ENCODE peak calls at places on chromosomes 6 and 20, in four cellular contexts. One of them, this sample, is unnamed.

GRCh38 chr6:169805242-169805838 is 53.9 kb downstream of the ERMARD start:
- DNase-seq in endothelial cell of umbilical vein: no peak
- DNase-seq in suprapubic skin: peak; percentile 16
- DNase-seq in endodermal cell: no peak
- DNase-seq in this sample: no peak

GRCh38 chr6:32202186-32202585 is 9.7 kb upstream of the GPSM3 start:
- DNase-seq in endothelial cell of umbilical vein: no peak
- DNase-seq in suprapubic skin: no peak
- DNase-seq in endodermal cell: no peak
- DNase-seq in this sample: no peak

GRCh38 chr6:52233975-52234823 is 10.1 kb downstream of the IL17F start:
- DNase-seq in endothelial cell of umbilical vein: peak; percentile 45
- DNase-seq in suprapubic skin: no peak
- DNase-seq in endodermal cell: peak; percentile 84
- DNase-seq in this sample: peak; percentile 69

GRCh38 chr20:50932016-50932338 is 740 bp upstream of the ADNP start:
- DNase-seq in endothelial cell of umbilical vein: peak; percentile 22
- DNase-seq in suprapubic skin: no peak
- DNase-seq in endodermal cell: no peak
- DNase-seq in this sample: no peak

GRCh38 chr20:8671366-8671943 is 397.4 kb upstream of the PLCB4 start:
- DNase-seq in endothelial cell of umbilical vein: no peak
- DNase-seq in suprapubic skin: no peak
- DNase-seq in endodermal cell: no peak
- DNase-seq in this sample: no peak

GRCh38 chr6:53857318-53858094 is 62.7 kb downstream of the LRRC1 start:
- DNase-seq in endothelial cell of umbilical vein: peak; percentile 93
- DNase-seq in suprapubic skin: no peak
- DNase-seq in endodermal cell: no peak
- DNase-seq in this sample: peak; percentile 75

GRCh38 chr6:134035823-134036296 is 16.6 kb downstream of the SLC2A12 start:
- DNase-seq in endothelial cell of umbilical vein: peak; percentile 19
- DNase-seq in suprapubic skin: no peak
- DNase-seq in endodermal cell: no peak
- DNase-seq in this sample: peak; percentile 85

GRCh38 chr20:31569163-31570020 is 35.7 kb upstream of the ID1 start:
- DNase-seq in endothelial cell of umbilical vein: peak; percentile 63
- DNase-seq in suprapubic skin: no peak
- DNase-seq in endodermal cell: peak; percentile 90
- DNase-seq in this sample: no peak

GRCh38 chr6:84156306-84156705 is 71.1 kb downstream of the CEP162 start:
- DNase-seq in endothelial cell of umbilical vein: no peak
- DNase-seq in suprapubic skin: no peak
- DNase-seq in endodermal cell: no peak
- DNase-seq in this sample: no peak

GRCh38 chr20:8860011-8860495 is 208.8 kb upstream of the PLCB4 start:
- DNase-seq in endothelial cell of umbilical vein: peak; percentile 37
- DNase-seq in suprapubic skin: no peak
- DNase-seq in endodermal cell: no peak
- DNase-seq in this sample: peak; percentile 87

GRCh38 chr6:73036689-73037088 is 188.6 kb downstream of the KHDC1L start:
- DNase-seq in endothelial cell of umbilical vein: no peak
- DNase-seq in suprapubic skin: no peak
- DNase-seq in endodermal cell: no peak
- DNase-seq in this sample: no peak

GRCh38 chr6:19301980-19302379 is 535.2 kb upstream of the ID4 start:
- DNase-seq in endothelial cell of umbilical vein: no peak
- DNase-seq in suprapubic skin: no peak
- DNase-seq in endodermal cell: no peak
- DNase-seq in this sample: peak; percentile 92

GRCh38 chr6:71724456-71725180 is 161.7 kb upstream of the RIMS1 start:
- DNase-seq in endothelial cell of umbilical vein: no peak
- DNase-seq in suprapubic skin: no peak
- DNase-seq in endodermal cell: no peak
- DNase-seq in this sample: no peak

GRCh38 chr6:21769405-21769851 is 175.9 kb downstream of the SOX4 start:
- DNase-seq in endothelial cell of umbilical vein: peak; percentile 94
- DNase-seq in suprapubic skin: no peak
- DNase-seq in endodermal cell: peak; percentile 77
- DNase-seq in this sample: peak; percentile 57

GRCh38 chr20:4488407-4489339 is 233.0 kb upstream of the PRND start:
- DNase-seq in endothelial cell of umbilical vein: no peak
- DNase-seq in suprapubic skin: no peak
- DNase-seq in endodermal cell: no peak
- DNase-seq in this sample: peak; percentile 79

GRCh38 chr20:10864076-10864672 is 190.4 kb upstream of the JAG1 start:
- DNase-seq in endothelial cell of umbilical vein: no peak
- DNase-seq in suprapubic skin: no peak
- DNase-seq in endodermal cell: peak; percentile 63
- DNase-seq in this sample: peak; percentile 80

GRCh38 chr6:170003027-170003426 is 251.6 kb downstream of the ERMARD start:
- DNase-seq in endothelial cell of umbilical vein: no peak
- DNase-seq in suprapubic skin: peak; percentile 41
- DNase-seq in endodermal cell: no peak
- DNase-seq in this sample: no peak

GRCh38 chr20:1832634-1833033 is 62.6 kb upstream of the SIRPA start:
- DNase-seq in endothelial cell of umbilical vein: no peak
- DNase-seq in suprapubic skin: no peak
- DNase-seq in endodermal cell: peak; percentile 88
- DNase-seq in this sample: no peak

GRCh38 chr6:90080876-90081464 is 186.7 kb downstream of the GJA10 start:
- DNase-seq in endothelial cell of umbilical vein: no peak
- DNase-seq in suprapubic skin: no peak
- DNase-seq in endodermal cell: no peak
- DNase-seq in this sample: no peak

GRCh38 chr20:35171753-35172433 is at the start of gene PROCR:
- DNase-seq in endothelial cell of umbilical vein: peak; percentile 98
- DNase-seq in suprapubic skin: peak; percentile 92
- DNase-seq in endodermal cell: peak; percentile 91
- DNase-seq in this sample: peak; percentile 98

GRCh38 chr20:60038400-60038799 is 80.2 kb downstream of the CDH26 start:
- DNase-seq in endothelial cell of umbilical vein: no peak
- DNase-seq in suprapubic skin: no peak
- DNase-seq in endodermal cell: peak; percentile 52
- DNase-seq in this sample: no peak

GRCh38 chr20:24503352-24503931 is 34.0 kb downstream of the SYNDIG1 start:
- DNase-seq in endothelial cell of umbilical vein: no peak
- DNase-seq in suprapubic skin: no peak
- DNase-seq in endodermal cell: no peak
- DNase-seq in this sample: no peak

GRCh38 chr6:111803384-111803783 is 69.9 kb downstream of the FYN start:
- DNase-seq in endothelial cell of umbilical vein: no peak
- DNase-seq in suprapubic skin: no peak
- DNase-seq in endodermal cell: no peak
- DNase-seq in this sample: no peak

GRCh38 chr20:36371391-36371790 is 65.3 kb downstream of the DLGAP4 start:
- DNase-seq in endothelial cell of umbilical vein: no peak
- DNase-seq in suprapubic skin: no peak
- DNase-seq in endodermal cell: no peak
- DNase-seq in this sample: no peak

GRCh38 chr6:52221302-52221701 is 23.0 kb downstream of the IL17F start:
- DNase-seq in endothelial cell of umbilical vein: no peak
- DNase-seq in suprapubic skin: no peak
- DNase-seq in endodermal cell: no peak
- DNase-seq in this sample: no peak

GRCh38 chr20:48357714-48358113 is 470.1 kb downstream of the PREX1 start:
- DNase-seq in endothelial cell of umbilical vein: no peak
- DNase-seq in suprapubic skin: no peak
- DNase-seq in endodermal cell: no peak
- DNase-seq in this sample: no peak

GRCh38 chr6:39301606-39302005 is 12.6 kb downstream of the KCNK17 start:
- DNase-seq in endothelial cell of umbilical vein: no peak
- DNase-seq in suprapubic skin: no peak
- DNase-seq in endodermal cell: peak; percentile 87
- DNase-seq in this sample: no peak

GRCh38 chr20:34546751-34547181 is 11.8 kb upstream of the MAP1LC3A start:
- DNase-seq in endothelial cell of umbilical vein: no peak
- DNase-seq in suprapubic skin: no peak
- DNase-seq in endodermal cell: no peak
- DNase-seq in this sample: no peak

GRCh38 chr20:23631226-23631822 is 6.4 kb downstream of the CST3 start:
- DNase-seq in endothelial cell of umbilical vein: no peak
- DNase-seq in suprapubic skin: no peak
- DNase-seq in endodermal cell: no peak
- DNase-seq in this sample: no peak

GRCh38 chr20:57484772-57485171 is 40.2 kb downstream of the CTCFL start:
- DNase-seq in endothelial cell of umbilical vein: no peak
- DNase-seq in suprapubic skin: peak; percentile 31
- DNase-seq in endodermal cell: peak; percentile 22
- DNase-seq in this sample: no peak

GRCh38 chr6:29967379-29968010 is 25.2 kb downstream of the HLA-A start:
- DNase-seq in endothelial cell of umbilical vein: peak; percentile 89
- DNase-seq in suprapubic skin: no peak
- DNase-seq in endodermal cell: no peak
- DNase-seq in this sample: peak; percentile 81

GRCh38 chr6:169411296-169411695 is 157.7 kb upstream of the THBS2 start:
- DNase-seq in endothelial cell of umbilical vein: no peak
- DNase-seq in suprapubic skin: no peak
- DNase-seq in endodermal cell: no peak
- DNase-seq in this sample: no peak

GRCh38 chr6:85747654-85748053 is 105.0 kb upstream of the SYNCRIP start:
- DNase-seq in endothelial cell of umbilical vein: peak; percentile 15
- DNase-seq in suprapubic skin: no peak
- DNase-seq in endodermal cell: no peak
- DNase-seq in this sample: peak; percentile 81

GRCh38 chr6:16496210-16496609 is 257.8 kb downstream of the GMPR start:
- DNase-seq in endothelial cell of umbilical vein: no peak
- DNase-seq in suprapubic skin: no peak
- DNase-seq in endodermal cell: no peak
- DNase-seq in this sample: peak; percentile 38
- TF ChIP-seq CTCF in endothelial cell of umbilical vein: no peak
- TF ChIP-seq CTCF in suprapubic skin: no peak
- TF ChIP-seq CTCF in endodermal cell: peak; percentile 34
- TF ChIP-seq CTCF in this sample: no peak

GRCh38 chr6:139917943-139918342 is 543.5 kb upstream of the CITED2 start:
- DNase-seq in endothelial cell of umbilical vein: no peak
- DNase-seq in suprapubic skin: no peak
- DNase-seq in endodermal cell: no peak
- DNase-seq in this sample: no peak
- H3K4me3 ChIP-seq in endothelial cell of umbilical vein: no peak overlapping the region
- H3K4me3 ChIP-seq in suprapubic skin: no peak overlapping the region
- H3K4me3 ChIP-seq in endodermal cell: no peak overlapping the region
- H3K4me3 ChIP-seq in this sample: no peak overlapping the region

GRCh38 chr20:44651507-44652373 is at the start of gene ADA:
- DNase-seq in endothelial cell of umbilical vein: peak; percentile 71
- DNase-seq in suprapubic skin: no peak
- DNase-seq in endodermal cell: peak; percentile 87
- DNase-seq in this sample: peak; percentile 54

GRCh38 chr20:44650777-44651493 is 564 bp downstream of the ADA start:
- DNase-seq in endothelial cell of umbilical vein: peak; percentile 18
- DNase-seq in suprapubic skin: no peak
- DNase-seq in endodermal cell: no peak
- DNase-seq in this sample: no peak

GRCh38 chr20:44648579-44648978 is 2.9 kb downstream of the ADA start:
- DNase-seq in endothelial cell of umbilical vein: no peak
- DNase-seq in suprapubic skin: no peak
- DNase-seq in endodermal cell: peak; percentile 76
- DNase-seq in this sample: no peak

GRCh38 chr20:44648068-44648467 is 3.4 kb downstream of the ADA start:
- DNase-seq in endothelial cell of umbilical vein: no peak
- DNase-seq in suprapubic skin: no peak
- DNase-seq in endodermal cell: no peak
- DNase-seq in this sample: no peak

DNA sequence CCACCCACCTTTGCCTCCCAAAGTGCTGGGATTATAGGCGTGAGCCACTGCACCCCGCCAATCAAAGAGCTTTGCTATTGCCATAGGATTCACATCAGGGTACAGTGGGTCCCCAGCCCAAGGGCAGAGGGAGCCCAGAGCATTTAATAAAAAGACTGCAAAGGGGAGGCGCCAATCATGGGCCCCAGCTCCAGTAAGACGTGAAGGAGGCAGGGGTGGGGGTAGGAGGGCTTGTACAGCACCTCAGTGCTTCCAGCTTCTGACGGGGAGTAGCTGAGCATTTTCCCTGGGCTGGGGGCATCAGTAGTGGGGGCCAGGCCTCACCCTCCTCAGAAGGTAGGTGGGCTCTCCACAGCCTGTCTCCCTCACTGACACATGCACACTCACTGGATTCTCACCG is 1.5 kb downstream of the ADA start:
- DNase-seq in endothelial cell of umbilical vein: no peak
- DNase-seq in suprapubic skin: no peak
- DNase-seq in endodermal cell: peak; percentile 45
- DNase-seq in this sample: no peak
- H3K27me3 ChIP-seq in endothelial cell of umbilical vein: peaks cover 10% of the 10 kb centered on the region
- H3K27me3 ChIP-seq in suprapubic skin: no peaks in the 10 kb centered on the region
- H3K27me3 ChIP-seq in endodermal cell: no peaks in the 10 kb centered on the region
- H3K27me3 ChIP-seq in this sample: no peaks in the 10 kb centered on the region

DNA sequence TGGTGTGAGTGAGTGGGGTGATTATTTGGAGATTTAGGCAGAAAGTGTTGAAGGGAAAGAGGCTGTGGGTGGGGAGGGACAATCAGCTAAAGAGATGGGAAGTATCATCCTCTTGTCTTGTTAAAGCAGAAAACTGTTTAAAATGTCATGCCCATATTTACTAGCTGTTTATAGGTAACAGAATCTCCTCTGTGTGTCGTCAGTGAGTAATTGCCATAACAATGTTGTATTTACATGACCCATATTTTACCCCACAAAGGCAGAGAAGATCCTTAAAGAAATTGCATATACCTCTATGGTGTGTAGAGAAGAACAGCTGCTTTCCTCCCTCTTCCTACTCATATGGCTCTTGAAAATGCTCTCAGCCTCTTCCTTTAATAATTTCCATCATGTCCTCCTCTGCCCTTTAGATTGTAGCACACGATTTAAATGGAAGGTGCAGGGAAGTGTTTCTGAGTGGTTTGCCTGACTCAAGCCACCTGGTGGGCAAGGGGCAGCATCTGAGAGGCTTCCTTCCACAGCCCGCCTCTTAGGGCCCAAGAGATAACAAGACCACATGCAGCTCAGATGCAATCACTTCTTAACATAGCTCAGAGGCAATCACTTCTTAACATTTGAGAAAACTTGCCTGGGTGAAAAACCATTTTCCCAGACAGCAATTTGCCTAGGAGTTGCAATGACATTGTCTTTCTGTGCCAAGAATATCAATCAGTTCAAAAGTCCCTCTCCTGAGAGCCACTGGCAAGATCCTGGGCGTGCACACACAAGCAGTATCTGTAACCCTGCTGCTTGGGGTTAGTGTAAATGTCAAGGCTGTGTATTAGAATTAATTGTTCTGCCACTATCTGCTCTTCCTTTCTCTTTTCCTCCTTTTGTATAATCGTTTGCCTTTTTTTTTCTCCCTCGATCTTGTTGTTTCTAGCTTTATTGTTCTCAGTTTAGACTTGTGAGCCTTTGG is 44.1 kb upstream of the EDN1 start:
- DNase-seq in endothelial cell of umbilical vein: peak; percentile 89
- DNase-seq in suprapubic skin: no peak
- DNase-seq in endodermal cell: peak; percentile 72
- DNase-seq in this sample: peak; percentile 38
- TF ChIP-seq CTCF in endothelial cell of umbilical vein: no peak
- TF ChIP-seq CTCF in suprapubic skin: no peak
- TF ChIP-seq CTCF in endodermal cell: peak; percentile 76
- TF ChIP-seq CTCF in this sample: no peak

GRCh38 chr6:166203003-166203640 is 35.5 kb upstream of the TBXT start:
- DNase-seq in endothelial cell of umbilical vein: no peak
- DNase-seq in suprapubic skin: no peak
- DNase-seq in endodermal cell: no peak
- DNase-seq in this sample: no peak
- H3K4me3 ChIP-seq in endothelial cell of umbilical vein: no peak overlapping the region
- H3K4me3 ChIP-seq in suprapubic skin: no peak overlapping the region
- H3K4me3 ChIP-seq in endodermal cell: no peak overlapping the region
- H3K4me3 ChIP-seq in this sample: no peak overlapping the region